ENCODE peak calls at places on chromosome 20, in nine cellular contexts. One of them, this sample, is unnamed.

GRCh38 chr20:4147319-4147718 is 132.0 kb upstream of the RNF24 start:
- DNase-seq in GM12865: no peak
- DNase-seq in fibroblast of gingiva: no peak
- DNase-seq in posterior cingulate gyrus: no peak
- DNase-seq in T47D: no peak
- DNase-seq in ELR: peak; percentile 7
- DNase-seq in neural progenitor cell: no peak
- DNase-seq in BJ: no peak
- DNase-seq in astrocyte of the spinal cord: no peak
- DNase-seq in this sample: no peak

GRCh38 chr20:48613926-48614325 is 213.9 kb downstream of the PREX1 start:
- DNase-seq in GM12865: no peak
- DNase-seq in fibroblast of gingiva: no peak
- DNase-seq in posterior cingulate gyrus: no peak
- DNase-seq in T47D: no peak
- DNase-seq in ELR: no peak
- DNase-seq in neural progenitor cell: no peak
- DNase-seq in BJ: no peak
- DNase-seq in astrocyte of the spinal cord: no peak
- DNase-seq in this sample: no peak

GRCh38 chr20:46021361-46022359 is 7.4 kb upstream of the SLC12A5 start:
- DNase-seq in GM12865: peak; percentile 51
- DNase-seq in fibroblast of gingiva: no peak
- DNase-seq in posterior cingulate gyrus: peak; percentile 49
- DNase-seq in T47D: peak; percentile 52
- DNase-seq in ELR: peak; percentile 50
- DNase-seq in neural progenitor cell: peak; percentile 96
- DNase-seq in BJ: no peak
- DNase-seq in astrocyte of the spinal cord: no peak
- DNase-seq in this sample: peak; percentile 98

GRCh38 chr20:47506335-47506734 is 4.6 kb downstream of the NCOA3 start:
- DNase-seq in GM12865: no peak
- DNase-seq in fibroblast of gingiva: no peak
- DNase-seq in posterior cingulate gyrus: no peak
- DNase-seq in T47D: peak; percentile 65
- DNase-seq in ELR: no peak
- DNase-seq in neural progenitor cell: peak; percentile 37
- DNase-seq in BJ: no peak
- DNase-seq in astrocyte of the spinal cord: no peak
- DNase-seq in this sample: no peak

GRCh38 chr20:57386762-57387161 is 4.4 kb upstream of the RBM38 start:
- DNase-seq in GM12865: no peak
- DNase-seq in fibroblast of gingiva: no peak
- DNase-seq in posterior cingulate gyrus: no peak
- DNase-seq in T47D: no peak
- DNase-seq in ELR: no peak
- DNase-seq in neural progenitor cell: no peak
- DNase-seq in BJ: no peak
- DNase-seq in astrocyte of the spinal cord: no peak
- DNase-seq in this sample: no peak

GRCh38 chr20:19697415-19697814 is 60.6 kb upstream of the RIN2 start:
- DNase-seq in GM12865: no peak
- DNase-seq in fibroblast of gingiva: no peak
- DNase-seq in posterior cingulate gyrus: no peak
- DNase-seq in T47D: no peak
- DNase-seq in ELR: no peak
- DNase-seq in neural progenitor cell: no peak
- DNase-seq in BJ: no peak
- DNase-seq in astrocyte of the spinal cord: no peak
- DNase-seq in this sample: no peak

GRCh38 chr20:47392015-47392720 is 35.7 kb upstream of the ZMYND8 start:
- DNase-seq in GM12865: peak; percentile 81
- DNase-seq in fibroblast of gingiva: peak; percentile 96
- DNase-seq in posterior cingulate gyrus: peak; percentile 31
- DNase-seq in T47D: no peak
- DNase-seq in ELR: peak; percentile 100
- DNase-seq in neural progenitor cell: no peak
- DNase-seq in BJ: peak; percentile 95
- DNase-seq in astrocyte of the spinal cord: peak; percentile 89
- DNase-seq in this sample: peak; percentile 71

GRCh38 chr20:35344354-35344837 is 52.2 kb upstream of the FAM83C start:
- DNase-seq in GM12865: no peak
- DNase-seq in fibroblast of gingiva: peak; percentile 82
- DNase-seq in posterior cingulate gyrus: no peak
- DNase-seq in T47D: no peak
- DNase-seq in ELR: peak; percentile 86
- DNase-seq in neural progenitor cell: no peak
- DNase-seq in BJ: no peak
- DNase-seq in astrocyte of the spinal cord: peak; percentile 84
- DNase-seq in this sample: no peak

GRCh38 chr20:41003143-41003932 is 25.3 kb upstream of the TOP1 start:
- DNase-seq in GM12865: no peak
- DNase-seq in fibroblast of gingiva: peak; percentile 97
- DNase-seq in posterior cingulate gyrus: no peak
- DNase-seq in T47D: no peak
- DNase-seq in ELR: peak; percentile 100
- DNase-seq in neural progenitor cell: no peak
- DNase-seq in BJ: peak; percentile 98
- DNase-seq in astrocyte of the spinal cord: peak; percentile 99
- DNase-seq in this sample: peak; percentile 66

GRCh38 chr20:58349586-58349985 is 39.4 kb upstream of the VAPB start:
- DNase-seq in GM12865: peak; percentile 11
- DNase-seq in fibroblast of gingiva: peak; percentile 72
- DNase-seq in posterior cingulate gyrus: no peak
- DNase-seq in T47D: no peak
- DNase-seq in ELR: peak; percentile 94
- DNase-seq in neural progenitor cell: no peak
- DNase-seq in BJ: no peak
- DNase-seq in astrocyte of the spinal cord: peak; percentile 77
- DNase-seq in this sample: no peak

GRCh38 chr20:3282271-3283221 is 43.6 kb upstream of the SLC4A11 start:
- DNase-seq in GM12865: no peak
- DNase-seq in fibroblast of gingiva: no peak
- DNase-seq in posterior cingulate gyrus: no peak
- DNase-seq in T47D: no peak
- DNase-seq in ELR: no peak
- DNase-seq in neural progenitor cell: peak; percentile 42
- DNase-seq in BJ: no peak
- DNase-seq in astrocyte of the spinal cord: no peak
- DNase-seq in this sample: peak; percentile 92

GRCh38 chr20:4585104-4585753 is 136.5 kb upstream of the PRND start:
- DNase-seq in GM12865: no peak
- DNase-seq in fibroblast of gingiva: peak; percentile 43
- DNase-seq in posterior cingulate gyrus: no peak
- DNase-seq in T47D: no peak
- DNase-seq in ELR: peak; percentile 46
- DNase-seq in neural progenitor cell: no peak
- DNase-seq in BJ: no peak
- DNase-seq in astrocyte of the spinal cord: peak; percentile 23
- DNase-seq in this sample: peak; percentile 39

GRCh38 chr20:38810926-38811325 is 5.4 kb downstream of the PPP1R16B start:
- DNase-seq in GM12865: no peak
- DNase-seq in fibroblast of gingiva: no peak
- DNase-seq in posterior cingulate gyrus: no peak
- DNase-seq in T47D: no peak
- DNase-seq in ELR: no peak
- DNase-seq in neural progenitor cell: no peak
- DNase-seq in BJ: no peak
- DNase-seq in astrocyte of the spinal cord: no peak
- DNase-seq in this sample: no peak

GRCh38 chr20:62496525-62497218 is 20.9 kb upstream of the GATA5 start:
- DNase-seq in GM12865: peak; percentile 20
- DNase-seq in fibroblast of gingiva: no peak
- DNase-seq in posterior cingulate gyrus: no peak
- DNase-seq in T47D: peak; percentile 59
- DNase-seq in ELR: peak; percentile 43
- DNase-seq in neural progenitor cell: peak; percentile 80
- DNase-seq in BJ: no peak
- DNase-seq in astrocyte of the spinal cord: no peak
- DNase-seq in this sample: no peak

GRCh38 chr20:24985802-24986201 is 6.7 kb downstream of the APMAP start:
- DNase-seq in GM12865: no peak
- DNase-seq in fibroblast of gingiva: no peak
- DNase-seq in posterior cingulate gyrus: no peak
- DNase-seq in T47D: no peak
- DNase-seq in ELR: no peak
- DNase-seq in neural progenitor cell: no peak
- DNase-seq in BJ: no peak
- DNase-seq in astrocyte of the spinal cord: no peak
- DNase-seq in this sample: no peak

GRCh38 chr20:58141496-58141895 is 87.0 kb downstream of the ANKRD60 start:
- DNase-seq in GM12865: no peak
- DNase-seq in fibroblast of gingiva: no peak
- DNase-seq in posterior cingulate gyrus: no peak
- DNase-seq in T47D: no peak
- DNase-seq in ELR: no peak
- DNase-seq in neural progenitor cell: no peak
- DNase-seq in BJ: no peak
- DNase-seq in astrocyte of the spinal cord: no peak
- DNase-seq in this sample: no peak

GRCh38 chr20:58634121-58634817 is 16.8 kb upstream of the STX16 start:
- DNase-seq in GM12865: no peak
- DNase-seq in fibroblast of gingiva: no peak
- DNase-seq in posterior cingulate gyrus: no peak
- DNase-seq in T47D: no peak
- DNase-seq in ELR: no peak
- DNase-seq in neural progenitor cell: no peak
- DNase-seq in BJ: no peak
- DNase-seq in astrocyte of the spinal cord: no peak
- DNase-seq in this sample: no peak

GRCh38 chr20:24488800-24489175 is 19.4 kb downstream of the SYNDIG1 start:
- DNase-seq in GM12865: no peak
- DNase-seq in fibroblast of gingiva: no peak
- DNase-seq in posterior cingulate gyrus: no peak
- DNase-seq in T47D: no peak
- DNase-seq in ELR: no peak
- DNase-seq in neural progenitor cell: no peak
- DNase-seq in BJ: no peak
- DNase-seq in astrocyte of the spinal cord: no peak
- DNase-seq in this sample: no peak

GRCh38 chr20:56788671-56789610 is 159.8 kb downstream of the TFAP2C start:
- DNase-seq in GM12865: no peak
- DNase-seq in fibroblast of gingiva: no peak
- DNase-seq in posterior cingulate gyrus: no peak
- DNase-seq in T47D: no peak
- DNase-seq in ELR: peak; percentile 86
- DNase-seq in neural progenitor cell: no peak
- DNase-seq in BJ: no peak
- DNase-seq in astrocyte of the spinal cord: peak; percentile 23
- DNase-seq in this sample: no peak

GRCh38 chr20:17934141-17934862 is 34.3 kb downstream of the SNX5 start:
- DNase-seq in GM12865: no peak
- DNase-seq in fibroblast of gingiva: peak; percentile 53
- DNase-seq in posterior cingulate gyrus: no peak
- DNase-seq in T47D: no peak
- DNase-seq in ELR: peak; percentile 44
- DNase-seq in neural progenitor cell: peak; percentile 78
- DNase-seq in BJ: peak; percentile 52
- DNase-seq in astrocyte of the spinal cord: peak; percentile 93
- DNase-seq in this sample: no peak

GRCh38 chr20:49562341-49563014 is 5.5 kb downstream of the PTGIS start:
- DNase-seq in GM12865: no peak
- DNase-seq in fibroblast of gingiva: peak; percentile 66
- DNase-seq in posterior cingulate gyrus: no peak
- DNase-seq in T47D: no peak
- DNase-seq in ELR: peak; percentile 85
- DNase-seq in neural progenitor cell: peak; percentile 53
- DNase-seq in BJ: peak; percentile 59
- DNase-seq in astrocyte of the spinal cord: peak; percentile 88
- DNase-seq in this sample: peak; percentile 88

GRCh38 chr20:63342561-63343459 is 18.3 kb downstream of the CHRNA4 start:
- DNase-seq in GM12865: no peak
- DNase-seq in fibroblast of gingiva: no peak
- DNase-seq in posterior cingulate gyrus: no peak
- DNase-seq in T47D: no peak
- DNase-seq in ELR: no peak
- DNase-seq in neural progenitor cell: no peak
- DNase-seq in BJ: no peak
- DNase-seq in astrocyte of the spinal cord: no peak
- DNase-seq in this sample: no peak

GRCh38 chr20:50278684-50279531 is 88.3 kb downstream of the CEBPB start:
- DNase-seq in GM12865: no peak
- DNase-seq in fibroblast of gingiva: peak; percentile 78
- DNase-seq in posterior cingulate gyrus: no peak
- DNase-seq in T47D: no peak
- DNase-seq in ELR: no peak
- DNase-seq in neural progenitor cell: no peak
- DNase-seq in BJ: no peak
- DNase-seq in astrocyte of the spinal cord: no peak
- DNase-seq in this sample: no peak

GRCh38 chr20:34215711-34216381 is 25.4 kb upstream of the ASIP start:
- DNase-seq in GM12865: peak; percentile 41
- DNase-seq in fibroblast of gingiva: peak; percentile 63
- DNase-seq in posterior cingulate gyrus: peak; percentile 36
- DNase-seq in T47D: peak; percentile 75
- DNase-seq in ELR: peak; percentile 92
- DNase-seq in neural progenitor cell: peak; percentile 93
- DNase-seq in BJ: no peak
- DNase-seq in astrocyte of the spinal cord: peak; percentile 59
- DNase-seq in this sample: peak; percentile 93

GRCh38 chr20:2794866-2795447 is 5.5 kb downstream of the CPXM1 start:
- DNase-seq in GM12865: no peak
- DNase-seq in fibroblast of gingiva: no peak
- DNase-seq in posterior cingulate gyrus: no peak
- DNase-seq in T47D: no peak
- DNase-seq in ELR: no peak
- DNase-seq in neural progenitor cell: no peak
- DNase-seq in BJ: no peak
- DNase-seq in astrocyte of the spinal cord: no peak
- DNase-seq in this sample: no peak

GRCh38 chr20:46814366-46815232 is 80.0 kb upstream of the EYA2 start:
- DNase-seq in GM12865: peak; percentile 9
- DNase-seq in fibroblast of gingiva: no peak
- DNase-seq in posterior cingulate gyrus: no peak
- DNase-seq in T47D: no peak
- DNase-seq in ELR: peak; percentile 89
- DNase-seq in neural progenitor cell: peak; percentile 90
- DNase-seq in BJ: peak; percentile 50
- DNase-seq in astrocyte of the spinal cord: peak; percentile 86
- DNase-seq in this sample: peak; percentile 93

GRCh38 chr20:47502801-47503239 is 1.1 kb downstream of the NCOA3 start:
- DNase-seq in GM12865: peak; percentile 74
- DNase-seq in fibroblast of gingiva: peak; percentile 59
- DNase-seq in posterior cingulate gyrus: no peak
- DNase-seq in T47D: no peak
- DNase-seq in ELR: peak; percentile 64
- DNase-seq in neural progenitor cell: peak; percentile 34
- DNase-seq in BJ: no peak
- DNase-seq in astrocyte of the spinal cord: peak; percentile 36
- DNase-seq in this sample: peak; percentile 54

GRCh38 chr20:59007758-59008511 is 881 bp upstream of the CTSZ start:
- DNase-seq in GM12865: peak; percentile 95
- DNase-seq in fibroblast of gingiva: no peak
- DNase-seq in posterior cingulate gyrus: no peak
- DNase-seq in T47D: no peak
- DNase-seq in ELR: no peak
- DNase-seq in neural progenitor cell: no peak
- DNase-seq in BJ: no peak
- DNase-seq in astrocyte of the spinal cord: no peak
- DNase-seq in this sample: no peak

GRCh38 chr20:40997116-40997515 is 31.5 kb upstream of the TOP1 start:
- DNase-seq in GM12865: no peak
- DNase-seq in fibroblast of gingiva: no peak
- DNase-seq in posterior cingulate gyrus: no peak
- DNase-seq in T47D: no peak
- DNase-seq in ELR: no peak
- DNase-seq in neural progenitor cell: peak; percentile 46
- DNase-seq in BJ: no peak
- DNase-seq in astrocyte of the spinal cord: peak; percentile 36
- DNase-seq in this sample: peak; percentile 95

GRCh38 chr20:36499723-36500501 is 41.4 kb upstream of the MYL9 start:
- DNase-seq in GM12865: no peak
- DNase-seq in fibroblast of gingiva: no peak
- DNase-seq in posterior cingulate gyrus: no peak
- DNase-seq in T47D: no peak
- DNase-seq in ELR: peak; percentile 89
- DNase-seq in neural progenitor cell: no peak
- DNase-seq in BJ: peak; percentile 17
- DNase-seq in astrocyte of the spinal cord: peak; percentile 63
- DNase-seq in this sample: no peak

This sample was measured in mesendoderm.